ENCODE peak calls at places on chromosomes 16 and 17, in six cellular contexts. R is cardiac fibroblast, T is retinal pigment epithelial cell, P is choroid plexus epithelial cell, O is heart right ventricle, X is epithelial cell of esophagus. I is an unnamed sample.

GRCh38 chr17:78883090-78883532 is 19.9 kb downstream of the CEP295NL start:
- DNase-seq in P (peak; percentile 78), X (peak; percentile 62), O (peak; percentile 73), R (peak; percentile 81), T (peak; percentile 78), I (no peak)

GRCh38 chr17:40071720-40072480 is 9.1 kb downstream of the THRA start:
- DNase-seq in P (no peak), O (peak; percentile 76), R (peak; percentile 69), X (no peak), T (peak; percentile 81), I (no peak)

GRCh38 chr17:8818654-8819330 is 19.6 kb upstream of the MFSD6L start:
- DNase-seq in R (no peak), X (no peak), T (no peak), P (no peak), O (no peak), I (no peak)

GRCh38 chr16:11145173-11145820 is 110.7 kb downstream of the SOCS1 start:
- DNase-seq in X (no peak), T (no peak), O (peak; percentile 36), P (no peak), R (peak; percentile 31), I (no peak)

GRCh38 chr16:73125860-73126259 is 77.9 kb upstream of the ZFHX3 start:
- DNase-seq in X (peak; percentile 65), P (peak; percentile 73), R (peak; percentile 90), T (no peak), O (no peak), I (no peak)

GRCh38 chr17:42920106-42920900 is 19.7 kb downstream of the G6PC1 start:
- DNase-seq in R (no peak), T (no peak), X (no peak), O (no peak), P (no peak), I (no peak)

GRCh38 chr17:59353106-59353854 is 21.8 kb downstream of the YPEL2 start:
- DNase-seq in X (no peak), O (no peak), T (no peak), R (no peak), P (no peak), I (no peak)

GRCh38 chr16:58820359-58820758 is 86.2 kb upstream of the GOT2 start:
- DNase-seq in T (no peak), R (no peak), P (no peak), O (no peak), X (no peak), I (no peak)

GRCh38 chr16:1705688-1706385 is at the start of gene MAPK8IP3:
- DNase-seq in T (no peak), P (peak; percentile 85), O (peak; percentile 95), X (peak; percentile 91), R (peak; percentile 93), I (no peak)

GRCh38 chr17:42193216-42194132 is 820 bp downstream of the GHDC start:
- DNase-seq in P (no peak), T (no peak), O (no peak), X (no peak), R (no peak), I (no peak)

GRCh38 chr16:86046026-86046713 is 147.2 kb downstream of the IRF8 start:
- DNase-seq in P (no peak), R (no peak), T (no peak), O (no peak), X (no peak), I (no peak)

GRCh38 chr16:86809458-86809955 is 231.2 kb downstream of the FOXL1 start:
- DNase-seq in R (peak; percentile 28), T (peak; percentile 36), P (peak; percentile 47), O (no peak), X (peak; percentile 89), I (no peak)

GRCh38 chr16:22232277-22233049 is 26.4 kb downstream of the EEF2K start:
- DNase-seq in P (peak; percentile 68), R (no peak), O (no peak), X (peak; percentile 78), T (peak; percentile 18), I (peak; percentile 59)

GRCh38 chr16:89221604-89222003 is 4.1 kb downstream of the ZNF778 start:
- DNase-seq in R (no peak), O (no peak), P (no peak), T (no peak), X (no peak), I (no peak)

GRCh38 chr17:879546-879945 is 97.4 kb downstream of the MRM3 start:
- DNase-seq in O (peak; percentile 83), T (no peak), X (peak; percentile 96), P (peak; percentile 91), R (peak; percentile 90), I (peak; percentile 43)

GRCh38 chr17:81310963-81311550 is 15.9 kb upstream of the SLC38A10 start:
- DNase-seq in O (no peak), R (no peak), X (no peak), P (no peak), T (no peak), I (no peak)

GRCh38 chr16:55125818-55126385 is 195.2 kb downstream of the IRX5 start:
- DNase-seq in T (no peak), R (no peak), O (no peak), X (no peak), P (no peak), I (no peak)

GRCh38 chr17:79981090-79981489 is 54.6 kb downstream of the TBC1D16 start:
- DNase-seq in T (peak; percentile 52), R (no peak), P (no peak), X (no peak), O (no peak), I (no peak)

GRCh38 chr16:48501516-48502377 is 108.2 kb downstream of the N4BP1 start:
- DNase-seq in T (no peak), R (peak; percentile 48), X (no peak), P (peak; percentile 67), O (no peak), I (no peak)

GRCh38 chr16:31474173-31474714 is 2.3 kb downstream of the TGFB1I1 start:
- DNase-seq in X (peak; percentile 34), O (no peak), R (peak; percentile 62), T (no peak), P (peak; percentile 71), I (no peak)

GRCh38 chr17:80594666-80595269 is 50.1 kb downstream of the RPTOR start:
- DNase-seq in X (no peak), P (no peak), T (no peak), R (no peak), O (no peak), I (no peak)

GRCh38 chr17:81083125-81083765 is 48.3 kb downstream of the BAIAP2 start:
- DNase-seq in X (no peak), R (no peak), O (no peak), T (peak; percentile 85), P (no peak), I (no peak)

GRCh38 chr17:63950940-63951907 is 19.1 kb upstream of the CD79B start:
- DNase-seq in R (no peak), T (no peak), X (peak; percentile 65), O (no peak), P (no peak), I (no peak)

GRCh38 chr17:47253541-47254402 is at the start of gene ITGB3:
- DNase-seq in T (no peak), O (peak; percentile 82), P (peak; percentile 70), R (peak; percentile 82), X (peak; percentile 66), I (no peak)

GRCh38 chr17:46151762-46152161 is 41.5 kb downstream of the KANSL1 start:
- DNase-seq in T (no peak), X (no peak), R (no peak), O (no peak), P (no peak), I (no peak)
- H3K4me3 ChIP-seq in T (no peak overlapping the region), X (no peak overlapping the region), R (no peak overlapping the region), O (no peak overlapping the region), P (no peak overlapping the region), I (no peak overlapping the region)

DNA sequence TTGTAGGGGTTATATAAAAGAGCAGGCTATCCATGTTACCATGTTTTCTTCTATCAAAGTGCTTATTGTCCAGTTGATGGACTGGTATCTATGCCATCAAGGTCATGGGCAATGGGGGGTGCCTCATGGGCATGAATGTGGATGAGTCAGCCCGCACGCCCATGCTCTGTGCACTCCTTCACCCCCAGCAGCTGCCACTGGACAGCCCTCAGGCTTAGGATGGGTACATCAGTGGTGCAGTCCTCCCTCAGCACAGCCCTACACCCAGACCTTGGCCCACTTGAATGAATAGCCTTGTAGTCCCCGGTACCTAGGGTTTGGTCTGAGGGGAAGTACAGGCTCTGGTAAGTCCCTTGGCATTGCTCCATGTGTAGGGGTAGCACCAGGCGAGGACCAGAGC is 10.3 kb upstream of the GNA13 start:
- DNase-seq in X (no peak), T (no peak), O (no peak), R (no peak), P (no peak), I (no peak)
- TF ChIP-seq CTCF in X (no peak), T (no peak), O (no peak), R (no peak), P (no peak), I (no peak)

DNA sequence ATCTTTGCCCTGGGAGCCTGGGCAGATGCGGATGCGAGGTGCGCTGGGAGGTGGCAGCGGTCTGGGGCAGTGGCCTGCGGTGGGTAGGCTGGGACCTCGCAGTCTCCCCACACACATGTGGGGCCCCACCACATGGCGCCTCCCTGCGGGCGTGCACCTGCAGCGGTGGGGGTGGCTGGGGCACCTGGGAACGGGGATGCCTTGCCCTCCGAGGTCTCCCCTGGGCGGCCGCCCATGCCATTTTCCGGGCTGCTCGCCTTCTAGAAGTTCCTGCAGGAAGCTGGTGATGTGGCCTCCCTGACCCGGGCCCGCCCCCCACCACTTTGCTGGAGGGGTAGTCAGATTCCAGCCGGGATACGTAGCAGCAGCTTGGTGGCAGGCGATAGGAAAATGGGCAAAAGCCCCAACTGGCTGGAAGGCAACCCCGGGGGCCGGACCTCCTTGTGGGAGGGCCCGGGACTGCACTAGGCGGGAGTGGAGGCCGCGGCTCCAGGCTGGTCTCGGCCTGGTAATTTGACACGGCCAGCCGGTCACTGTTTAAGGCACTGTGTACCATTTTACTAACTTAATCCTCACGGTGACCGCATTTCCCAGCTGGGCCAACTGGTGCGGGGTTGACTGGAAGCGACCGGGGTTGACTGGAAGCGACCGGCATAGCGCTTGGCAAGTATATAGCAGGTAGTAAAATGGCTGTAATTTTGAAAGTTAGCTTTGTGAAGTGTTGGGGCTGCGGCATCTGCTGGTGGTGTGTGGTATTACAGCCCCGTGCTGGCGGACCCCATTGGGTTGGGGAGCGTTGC is 38.5 kb downstream of the IGF2BP1 start:
- DNase-seq in P (peak; percentile 65), T (no peak), X (peak; percentile 49), R (peak; percentile 65), O (peak; percentile 50), I (peak; percentile 10)
- H3K4me3 ChIP-seq in P (peak overlapping the region; percentile 34), T (no peak overlapping the region), X (no peak overlapping the region), R (no peak overlapping the region), O (peak overlapping the region; percentile 47), I (peak overlapping the region; percentile 55)

GRCh38 chr17:76946111-76946771 is 78.0 kb downstream of the MGAT5B start:
- DNase-seq in R (no peak), X (no peak), T (no peak), O (no peak), P (no peak), I (no peak)
- TF ChIP-seq CTCF in R (no peak), X (no peak), T (no peak), O (no peak), P (no peak), I (no peak)